ENCODE peak calls at places on chromosomes 12 and 14, in ten cellular contexts. One of them, this sample, is unnamed.

GRCh38 chr12:67069451-67070306 is 199.5 kb upstream of the CAND1 start:
- DNase-seq in OCI-LY7: peak; percentile 55
- DNase-seq in HCT116: no peak
- DNase-seq in hepatocyte: peak; percentile 73
- DNase-seq in Karpas-422: peak; percentile 45
- DNase-seq in MM.1S: peak; percentile 68
- DNase-seq in PC-3: peak; percentile 50
- DNase-seq in GM23248: peak; percentile 37
- DNase-seq in PC-9: no peak
- DNase-seq in SK-N-SH: peak; percentile 64
- DNase-seq in this sample: peak; percentile 87

GRCh38 chr12:104958946-104959841 is 1.1 kb upstream of the SLC41A2 start:
- DNase-seq in OCI-LY7: peak; percentile 3
- DNase-seq in HCT116: no peak
- DNase-seq in hepatocyte: no peak
- DNase-seq in Karpas-422: no peak
- DNase-seq in MM.1S: no peak
- DNase-seq in PC-3: peak; percentile 42
- DNase-seq in GM23248: peak; percentile 64
- DNase-seq in PC-9: peak; percentile 55
- DNase-seq in SK-N-SH: no peak
- DNase-seq in this sample: peak; percentile 26

GRCh38 chr12:117331691-117332090 is 29.7 kb downstream of the NOS1 start:
- DNase-seq in OCI-LY7: peak; percentile 4
- DNase-seq in HCT116: no peak
- DNase-seq in hepatocyte: no peak
- DNase-seq in Karpas-422: peak; percentile 52
- DNase-seq in MM.1S: no peak
- DNase-seq in PC-3: peak; percentile 77
- DNase-seq in GM23248: no peak
- DNase-seq in PC-9: no peak
- DNase-seq in SK-N-SH: no peak
- DNase-seq in this sample: no peak

GRCh38 chr12:41032386-41032785 is 155.7 kb upstream of the PDZRN4 start:
- DNase-seq in OCI-LY7: no peak
- DNase-seq in HCT116: no peak
- DNase-seq in hepatocyte: no peak
- DNase-seq in Karpas-422: no peak
- DNase-seq in MM.1S: no peak
- DNase-seq in PC-3: no peak
- DNase-seq in GM23248: no peak
- DNase-seq in PC-9: no peak
- DNase-seq in SK-N-SH: no peak
- DNase-seq in this sample: no peak

GRCh38 chr14:75578786-75579781 is 664 bp downstream of the FLVCR2 start:
- DNase-seq in OCI-LY7: no peak
- DNase-seq in HCT116: no peak
- DNase-seq in hepatocyte: peak; percentile 55
- DNase-seq in Karpas-422: no peak
- DNase-seq in MM.1S: no peak
- DNase-seq in PC-3: no peak
- DNase-seq in GM23248: no peak
- DNase-seq in PC-9: peak; percentile 84
- DNase-seq in SK-N-SH: no peak
- DNase-seq in this sample: no peak

GRCh38 chr12:132390287-132391076 is 61.1 kb upstream of the GALNT9 start:
- DNase-seq in OCI-LY7: no peak
- DNase-seq in HCT116: no peak
- DNase-seq in hepatocyte: no peak
- DNase-seq in Karpas-422: no peak
- DNase-seq in MM.1S: no peak
- DNase-seq in PC-3: no peak
- DNase-seq in GM23248: no peak
- DNase-seq in PC-9: no peak
- DNase-seq in SK-N-SH: no peak
- DNase-seq in this sample: no peak

GRCh38 chr12:22866406-22866805 is 241.4 kb downstream of the ETNK1 start:
- DNase-seq in OCI-LY7: no peak
- DNase-seq in HCT116: no peak
- DNase-seq in hepatocyte: no peak
- DNase-seq in Karpas-422: no peak
- DNase-seq in MM.1S: no peak
- DNase-seq in PC-3: no peak
- DNase-seq in GM23248: no peak
- DNase-seq in PC-9: no peak
- DNase-seq in SK-N-SH: no peak
- DNase-seq in this sample: no peak

GRCh38 chr12:50112456-50113218 is 601 bp downstream of the COX14 start:
- DNase-seq in OCI-LY7: peak; percentile 36
- DNase-seq in HCT116: no peak
- DNase-seq in hepatocyte: peak; percentile 60
- DNase-seq in Karpas-422: peak; percentile 75
- DNase-seq in MM.1S: peak; percentile 16
- DNase-seq in PC-3: peak; percentile 32
- DNase-seq in GM23248: no peak
- DNase-seq in PC-9: peak; percentile 53
- DNase-seq in SK-N-SH: peak; percentile 49
- DNase-seq in this sample: no peak

GRCh38 chr12:48142818-48143674 is 14.3 kb downstream of the ASB8 start:
- DNase-seq in OCI-LY7: no peak
- DNase-seq in HCT116: no peak
- DNase-seq in hepatocyte: no peak
- DNase-seq in Karpas-422: no peak
- DNase-seq in MM.1S: no peak
- DNase-seq in PC-3: no peak
- DNase-seq in GM23248: no peak
- DNase-seq in PC-9: no peak
- DNase-seq in SK-N-SH: no peak
- DNase-seq in this sample: peak; percentile 74

GRCh38 chr14:89429206-89430091 is 12.4 kb upstream of the FOXN3 start:
- DNase-seq in OCI-LY7: peak; percentile 58
- DNase-seq in HCT116: no peak
- DNase-seq in hepatocyte: peak; percentile 24
- DNase-seq in Karpas-422: no peak
- DNase-seq in MM.1S: no peak
- DNase-seq in PC-3: no peak
- DNase-seq in GM23248: peak; percentile 56
- DNase-seq in PC-9: no peak
- DNase-seq in SK-N-SH: peak; percentile 28
- DNase-seq in this sample: no peak

GRCh38 chr14:90788031-90788430 is 28.2 kb downstream of the TTC7B start:
- DNase-seq in OCI-LY7: no peak
- DNase-seq in HCT116: no peak
- DNase-seq in hepatocyte: no peak
- DNase-seq in Karpas-422: no peak
- DNase-seq in MM.1S: no peak
- DNase-seq in PC-3: no peak
- DNase-seq in GM23248: no peak
- DNase-seq in PC-9: no peak
- DNase-seq in SK-N-SH: no peak
- DNase-seq in this sample: no peak

GRCh38 chr14:35285168-35285990 is 6.8 kb upstream of the PSMA6 start:
- DNase-seq in OCI-LY7: peak; percentile 81
- DNase-seq in HCT116: no peak
- DNase-seq in hepatocyte: no peak
- DNase-seq in Karpas-422: peak; percentile 97
- DNase-seq in MM.1S: peak; percentile 61
- DNase-seq in PC-3: peak; percentile 33
- DNase-seq in GM23248: peak; percentile 30
- DNase-seq in PC-9: no peak
- DNase-seq in SK-N-SH: no peak
- DNase-seq in this sample: no peak

GRCh38 chr12:126042286-126042685 is 977.1 kb downstream of the AACS start:
- DNase-seq in OCI-LY7: no peak
- DNase-seq in HCT116: no peak
- DNase-seq in hepatocyte: no peak
- DNase-seq in Karpas-422: no peak
- DNase-seq in MM.1S: no peak
- DNase-seq in PC-3: no peak
- DNase-seq in GM23248: no peak
- DNase-seq in PC-9: no peak
- DNase-seq in SK-N-SH: no peak
- DNase-seq in this sample: no peak

DNA sequence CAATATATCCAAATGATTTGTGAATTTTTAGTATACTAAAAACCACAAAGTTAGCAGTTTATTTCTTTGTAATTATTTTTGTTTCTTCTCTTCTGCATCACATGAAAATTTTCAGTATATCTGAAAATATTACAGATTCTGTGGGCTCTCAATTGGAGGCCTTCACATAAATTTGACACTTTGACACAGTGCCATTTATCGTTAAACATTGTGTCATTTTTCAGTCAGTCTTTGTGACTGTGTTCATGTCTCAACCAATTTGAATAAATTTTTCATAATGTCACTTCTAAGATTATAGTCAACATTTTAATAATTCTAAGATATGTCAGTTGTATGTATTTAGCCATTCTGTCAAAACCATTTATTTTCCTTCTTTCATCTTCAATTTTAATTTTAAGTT is 1303.0 kb downstream of the LRFN5 start:
- DNase-seq in OCI-LY7: no peak
- DNase-seq in HCT116: no peak
- DNase-seq in hepatocyte: no peak
- DNase-seq in Karpas-422: no peak
- DNase-seq in MM.1S: no peak
- DNase-seq in PC-3: no peak
- DNase-seq in GM23248: no peak
- DNase-seq in PC-9: no peak
- DNase-seq in SK-N-SH: no peak
- DNase-seq in this sample: no peak
- H3K9me2 ChIP-seq in OCI-LY7: no peaks in the 10 kb centered on the region
- H3K9me2 ChIP-seq in HCT116: no peaks in the 10 kb centered on the region
- H3K9me2 ChIP-seq in hepatocyte: no peaks in the 10 kb centered on the region
- H3K9me2 ChIP-seq in Karpas-422: no peaks in the 10 kb centered on the region
- H3K9me2 ChIP-seq in MM.1S: no peaks in the 10 kb centered on the region
- H3K9me2 ChIP-seq in PC-3: no peaks in the 10 kb centered on the region
- H3K9me2 ChIP-seq in GM23248: no peaks in the 10 kb centered on the region
- H3K9me2 ChIP-seq in PC-9: no peaks in the 10 kb centered on the region
- H3K9me2 ChIP-seq in SK-N-SH: no peaks in the 10 kb centered on the region
- H3K9me2 ChIP-seq in this sample: peaks cover 10% of the 10 kb centered on the region

DNA sequence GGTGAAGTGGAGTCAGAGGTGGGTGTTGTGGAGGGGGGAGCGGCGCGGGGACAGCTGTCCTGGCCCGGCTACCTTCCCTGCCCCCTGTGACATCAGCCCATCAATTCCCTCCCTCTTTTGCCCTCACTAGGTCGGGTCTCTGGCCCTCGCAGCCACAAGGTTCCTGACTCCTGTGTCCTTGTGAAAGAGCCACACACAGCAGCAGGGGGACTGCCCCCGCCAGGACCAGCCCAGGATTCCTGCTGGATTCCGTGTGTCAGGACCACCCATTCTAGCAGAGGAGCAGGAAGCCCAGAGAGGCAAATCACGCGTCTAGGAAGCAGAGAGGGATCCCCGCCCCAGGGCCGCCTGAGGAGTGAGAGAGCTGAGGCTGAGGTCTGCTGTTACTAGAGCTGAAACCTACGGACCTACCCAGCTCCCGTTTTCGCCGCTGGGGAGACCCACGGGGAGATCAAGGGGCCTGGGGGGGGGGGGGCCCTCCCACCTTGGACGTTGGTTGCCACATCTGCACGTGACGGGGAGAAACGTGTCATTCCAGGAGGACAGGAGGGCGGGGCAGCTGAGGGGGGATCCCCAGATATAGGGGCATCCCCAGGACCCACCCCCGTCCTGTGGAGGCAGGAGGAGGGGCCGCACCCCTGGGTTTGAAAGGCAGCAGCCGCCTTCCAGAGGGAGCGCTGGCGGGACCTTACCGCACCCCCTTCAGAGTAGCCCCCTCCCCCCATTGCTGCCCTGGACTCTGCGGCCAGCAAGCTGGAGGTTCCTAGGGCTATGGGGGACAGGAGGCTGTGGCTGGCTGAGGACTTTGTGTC is 12.5 kb upstream of the INF2 start:
- DNase-seq in OCI-LY7: no peak
- DNase-seq in HCT116: no peak
- DNase-seq in hepatocyte: peak; percentile 80
- DNase-seq in Karpas-422: no peak
- DNase-seq in MM.1S: no peak
- DNase-seq in PC-3: no peak
- DNase-seq in GM23248: no peak
- DNase-seq in PC-9: no peak
- DNase-seq in SK-N-SH: no peak
- DNase-seq in this sample: peak; percentile 73
- H3K4me3 ChIP-seq in OCI-LY7: peak overlapping the region; percentile 52
- H3K4me3 ChIP-seq in HCT116: peak overlapping the region; percentile 52
- H3K4me3 ChIP-seq in hepatocyte: peak overlapping the region; percentile 9
- H3K4me3 ChIP-seq in Karpas-422: peak overlapping the region; percentile 70
- H3K4me3 ChIP-seq in MM.1S: peak overlapping the region; percentile 48
- H3K4me3 ChIP-seq in PC-3: no peak overlapping the region
- H3K4me3 ChIP-seq in GM23248: peak overlapping the region; percentile 73
- H3K4me3 ChIP-seq in PC-9: peak overlapping the region; percentile 68
- H3K4me3 ChIP-seq in SK-N-SH: no peak overlapping the region
- H3K4me3 ChIP-seq in this sample: peak overlapping the region; percentile 73

GRCh38 chr14:54200726-54201125 is 196.1 kb upstream of the CDKN3 start:
- DNase-seq in OCI-LY7: no peak
- DNase-seq in HCT116: no peak
- DNase-seq in hepatocyte: no peak
- DNase-seq in Karpas-422: no peak
- DNase-seq in MM.1S: no peak
- DNase-seq in PC-3: no peak
- DNase-seq in GM23248: peak; percentile 91
- DNase-seq in PC-9: no peak
- DNase-seq in SK-N-SH: no peak
- DNase-seq in this sample: no peak
- H3K9me2 ChIP-seq in OCI-LY7: no peaks in the 10 kb centered on the region
- H3K9me2 ChIP-seq in HCT116: no peaks in the 10 kb centered on the region
- H3K9me2 ChIP-seq in hepatocyte: no peaks in the 10 kb centered on the region
- H3K9me2 ChIP-seq in Karpas-422: no peaks in the 10 kb centered on the region
- H3K9me2 ChIP-seq in MM.1S: no peaks in the 10 kb centered on the region
- H3K9me2 ChIP-seq in PC-3: no peaks in the 10 kb centered on the region
- H3K9me2 ChIP-seq in GM23248: no peaks in the 10 kb centered on the region
- H3K9me2 ChIP-seq in PC-9: no peaks in the 10 kb centered on the region
- H3K9me2 ChIP-seq in SK-N-SH: no peaks in the 10 kb centered on the region
- H3K9me2 ChIP-seq in this sample: no peaks in the 10 kb centered on the region

DNA sequence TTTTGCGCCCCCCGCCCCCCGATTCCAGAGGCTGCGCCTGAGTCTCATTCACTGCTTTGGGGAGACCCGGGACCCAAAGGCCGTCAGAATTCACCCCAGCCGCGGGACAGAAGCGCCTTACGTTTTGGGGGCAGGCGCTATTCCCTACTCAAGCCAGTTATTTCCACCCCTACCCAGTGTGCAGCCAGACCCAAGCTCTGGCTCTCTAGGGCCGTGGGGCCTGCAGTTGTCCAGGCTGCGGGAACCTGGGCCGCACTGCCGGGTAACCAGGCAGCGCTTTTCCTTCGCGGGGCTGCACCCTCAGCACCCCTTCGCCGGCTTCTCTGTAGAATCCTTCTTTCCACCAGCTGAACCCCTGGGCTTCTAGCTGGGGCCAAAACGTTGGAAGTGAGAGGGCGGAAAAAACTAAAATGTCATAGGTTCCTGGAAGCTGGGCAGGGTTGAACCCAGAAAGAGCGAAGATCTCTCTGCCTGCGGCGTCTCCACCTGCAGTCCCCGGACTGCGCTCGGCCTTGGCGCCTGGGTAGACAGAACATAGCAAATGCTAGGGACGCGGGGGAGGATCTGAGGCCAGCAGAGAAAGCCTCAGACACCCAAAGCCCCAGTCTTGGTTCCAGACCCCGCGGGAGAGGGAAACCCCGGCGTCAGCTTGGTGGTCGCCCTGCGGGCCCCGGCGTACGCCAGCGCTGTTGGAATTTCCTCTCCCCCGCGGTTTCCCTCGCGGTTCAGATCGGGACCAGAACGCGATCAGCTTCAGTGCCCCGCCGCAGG is 18.4 kb downstream of the TBX3 start:
- DNase-seq in OCI-LY7: no peak
- DNase-seq in HCT116: no peak
- DNase-seq in hepatocyte: no peak
- DNase-seq in Karpas-422: no peak
- DNase-seq in MM.1S: no peak
- DNase-seq in PC-3: peak; percentile 47
- DNase-seq in GM23248: no peak
- DNase-seq in PC-9: no peak
- DNase-seq in SK-N-SH: no peak
- DNase-seq in this sample: peak; percentile 65
- H3K4me3 ChIP-seq in OCI-LY7: no peak overlapping the region
- H3K4me3 ChIP-seq in HCT116: no peak overlapping the region
- H3K4me3 ChIP-seq in hepatocyte: no peak overlapping the region
- H3K4me3 ChIP-seq in Karpas-422: no peak overlapping the region
- H3K4me3 ChIP-seq in MM.1S: no peak overlapping the region
- H3K4me3 ChIP-seq in PC-3: peak overlapping the region; percentile 65
- H3K4me3 ChIP-seq in GM23248: no peak overlapping the region
- H3K4me3 ChIP-seq in PC-9: no peak overlapping the region
- H3K4me3 ChIP-seq in SK-N-SH: no peak overlapping the region
- H3K4me3 ChIP-seq in this sample: peak overlapping the region; percentile 53